ENCODE peak calls at places on chromosomes 1 and 21, in four cellular contexts. One of them, this sample, is unnamed.
A peak's percentile ranks its signal among the peaks of the same experiment; 100 is the strongest.

GRCh38 chr1:4323309-4323708 is 331.1 kb upstream of the AJAP1 start:
- DNase-seq in GM12878: no peak
- DNase-seq in HepG2: no peak
- DNase-seq in K562: no peak
- DNase-seq in this sample: no peak

GRCh38 chr1:179144621-179145020 is 62.8 kb downstream of the TOR3A start:
- DNase-seq in GM12878: no peak
- DNase-seq in HepG2: no peak
- DNase-seq in K562: no peak
- DNase-seq in this sample: no peak

GRCh38 chr1:15786581-15786980 is 20.9 kb downstream of the UQCRHL start:
- DNase-seq in K562: no peak
- DNase-seq in GM12878: no peak
- DNase-seq in HepG2: no peak
- DNase-seq in this sample: no peak

GRCh38 chr1:113905435-113905861 is 322 bp downstream of the DCLRE1B start:
- DNase-seq in GM12878: no peak
- DNase-seq in K562: peak; percentile 56
- DNase-seq in HepG2: peak; percentile 15
- DNase-seq in this sample: peak; percentile 73

GRCh38 chr21:39022901-39023693 is 160.2 kb downstream of the PSMG1 start:
- DNase-seq in GM12878: no peak
- DNase-seq in K562: peak; percentile 26
- DNase-seq in HepG2: peak; percentile 37
- DNase-seq in this sample: no peak

GRCh38 chr1:218480137-218480536 is 135.0 kb downstream of the TGFB2 start:
- DNase-seq in K562: no peak
- DNase-seq in HepG2: no peak
- DNase-seq in GM12878: no peak
- DNase-seq in this sample: no peak

GRCh38 chr21:25931791-25932190 is 197.0 kb downstream of the GABPA start:
- DNase-seq in HepG2: no peak
- DNase-seq in K562: no peak
- DNase-seq in GM12878: no peak
- DNase-seq in this sample: no peak

GRCh38 chr1:76330993-76331603 is 256.6 kb downstream of the ST6GALNAC3 start:
- DNase-seq in GM12878: no peak
- DNase-seq in HepG2: peak; percentile 18
- DNase-seq in K562: peak; percentile 43
- DNase-seq in this sample: peak; percentile 36

GRCh38 chr1:89800718-89801117 is 20.1 kb upstream of the LRRC8D start:
- DNase-seq in GM12878: no peak
- DNase-seq in K562: no peak
- DNase-seq in HepG2: no peak
- DNase-seq in this sample: no peak

GRCh38 chr1:209617047-209617673 is 33.6 kb downstream of the CAMK1G start:
- DNase-seq in K562: no peak
- DNase-seq in HepG2: no peak
- DNase-seq in GM12878: no peak
- DNase-seq in this sample: no peak

GRCh38 chr1:39635205-39635870 is 4.1 kb downstream of the HEYL start:
- DNase-seq in K562: no peak
- DNase-seq in HepG2: no peak
- DNase-seq in GM12878: no peak
- DNase-seq in this sample: no peak

GRCh38 chr1:113930499-113931161 is 1.5 kb downstream of the HIPK1 start:
- DNase-seq in HepG2: peak; percentile 20
- DNase-seq in GM12878: no peak
- DNase-seq in K562: peak; percentile 79
- DNase-seq in this sample: no peak

GRCh38 chr1:21570528-21570875 is 61.3 kb downstream of the ALPL start:
- DNase-seq in HepG2: no peak
- DNase-seq in K562: no peak
- DNase-seq in GM12878: no peak
- DNase-seq in this sample: no peak

GRCh38 chr1:32684167-32684811 is 18.3 kb downstream of the SYNC start:
- DNase-seq in K562: no peak
- DNase-seq in HepG2: no peak
- DNase-seq in GM12878: no peak
- DNase-seq in this sample: no peak

GRCh38 chr1:91781916-91782622 is 103.9 kb downstream of the TGFBR3 start:
- DNase-seq in K562: no peak
- DNase-seq in GM12878: no peak
- DNase-seq in HepG2: no peak
- DNase-seq in this sample: no peak

GRCh38 chr1:211133841-211134669 is at the start of gene KCNH1:
- DNase-seq in HepG2: peak; percentile 62
- DNase-seq in GM12878: peak; percentile 7
- DNase-seq in K562: peak; percentile 91
- DNase-seq in this sample: peak; percentile 92

DNA sequence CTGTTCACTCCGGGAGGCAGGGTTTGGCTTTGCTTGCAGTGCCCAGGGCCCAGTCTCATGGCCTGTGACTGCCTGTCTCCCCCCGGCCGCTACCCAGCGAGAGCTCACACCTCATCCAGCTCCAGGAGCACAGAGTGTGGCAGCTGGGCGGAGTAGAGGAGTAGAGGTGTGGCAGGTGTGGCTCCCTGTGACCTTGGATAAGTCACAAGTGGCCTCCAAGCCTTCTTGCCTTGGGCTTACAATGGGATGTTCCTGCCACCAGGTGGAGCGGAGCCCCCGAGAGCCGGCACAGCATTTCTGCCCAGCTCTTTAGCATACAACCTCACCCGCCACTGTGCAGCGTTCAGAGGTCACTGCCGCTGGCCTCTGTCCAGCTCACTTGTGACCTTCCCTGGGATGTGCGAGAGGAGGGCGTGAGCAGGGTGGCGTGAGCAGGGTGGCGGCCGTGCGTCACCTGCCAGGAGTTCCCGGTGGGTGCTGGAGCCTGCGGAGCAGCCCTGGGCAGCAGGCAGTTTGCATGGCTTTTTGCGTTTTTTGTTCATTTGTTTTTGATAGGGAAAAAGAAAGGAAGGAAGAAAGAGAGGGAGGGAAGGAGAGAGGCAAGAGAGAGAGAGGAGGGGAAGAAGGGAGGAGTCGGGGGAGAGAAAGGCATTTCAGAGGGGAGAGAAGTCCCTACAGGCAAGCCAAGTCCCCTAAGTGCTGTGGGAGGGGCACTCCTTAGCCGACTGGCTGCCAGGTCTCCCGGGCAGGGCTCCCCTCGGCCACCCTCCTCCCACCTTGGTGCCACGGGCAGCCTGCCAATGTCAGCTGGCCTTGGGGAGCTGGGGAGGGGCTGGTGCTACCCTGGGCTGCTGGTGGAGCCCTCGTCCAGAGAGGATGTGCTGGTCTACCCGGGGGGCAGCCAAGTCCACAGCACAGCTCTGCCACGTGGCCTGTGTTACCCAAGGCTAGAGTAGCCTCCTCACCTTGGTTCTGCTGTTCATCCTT is 42.6 kb downstream of the CRYAA start:
- DNase-seq in HepG2: peak; percentile 90
- DNase-seq in GM12878: no peak
- DNase-seq in K562: no peak
- DNase-seq in this sample: peak; percentile 67
- TF ChIP-seq USF2 in HepG2: no peak
- TF ChIP-seq USF2 in GM12878: no peak
- TF ChIP-seq USF2 in K562: no peak
- TF ChIP-seq USF2 in this sample: no peak

GRCh38 chr1:60281360-60281932 is 207.9 kb upstream of the C1orf87 start:
- DNase-seq in GM12878: peak; percentile 1
- DNase-seq in K562: peak; percentile 54
- DNase-seq in HepG2: peak; percentile 52
- DNase-seq in this sample: peak; percentile 72
- TF ChIP-seq CREM in GM12878: no peak
- TF ChIP-seq CREM in K562: no peak
- TF ChIP-seq CREM in HepG2: no peak
- TF ChIP-seq CREM in this sample: no peak

GRCh38 chr1:27879374-27880082 is 7.2 kb downstream of the THEMIS2 start:
- DNase-seq in HepG2: no peak
- DNase-seq in GM12878: no peak
- DNase-seq in K562: no peak
- DNase-seq in this sample: no peak
- TF ChIP-seq ETV6 in HepG2: no peak
- TF ChIP-seq ETV6 in GM12878: no peak
- TF ChIP-seq ETV6 in K562: no peak
- TF ChIP-seq ETV6 in this sample: no peak

GRCh38 chr1:181079920-181080319 is 8.6 kb upstream of the IER5 start:
- DNase-seq in GM12878: no peak
- DNase-seq in K562: no peak
- DNase-seq in HepG2: no peak
- DNase-seq in this sample: no peak

GRCh38 chr1:181076852-181077251 is 11.6 kb upstream of the IER5 start:
- DNase-seq in HepG2: no peak
- DNase-seq in K562: no peak
- DNase-seq in GM12878: no peak
- DNase-seq in this sample: no peak

GRCh38 chr1:181075727-181076350 is 12.7 kb upstream of the IER5 start:
- DNase-seq in K562: no peak
- DNase-seq in HepG2: no peak
- DNase-seq in GM12878: no peak
- DNase-seq in this sample: no peak

GRCh38 chr1:181079382-181079781 is 9.1 kb upstream of the IER5 start:
- DNase-seq in GM12878: no peak
- DNase-seq in K562: no peak
- DNase-seq in HepG2: no peak
- DNase-seq in this sample: no peak

DNA sequence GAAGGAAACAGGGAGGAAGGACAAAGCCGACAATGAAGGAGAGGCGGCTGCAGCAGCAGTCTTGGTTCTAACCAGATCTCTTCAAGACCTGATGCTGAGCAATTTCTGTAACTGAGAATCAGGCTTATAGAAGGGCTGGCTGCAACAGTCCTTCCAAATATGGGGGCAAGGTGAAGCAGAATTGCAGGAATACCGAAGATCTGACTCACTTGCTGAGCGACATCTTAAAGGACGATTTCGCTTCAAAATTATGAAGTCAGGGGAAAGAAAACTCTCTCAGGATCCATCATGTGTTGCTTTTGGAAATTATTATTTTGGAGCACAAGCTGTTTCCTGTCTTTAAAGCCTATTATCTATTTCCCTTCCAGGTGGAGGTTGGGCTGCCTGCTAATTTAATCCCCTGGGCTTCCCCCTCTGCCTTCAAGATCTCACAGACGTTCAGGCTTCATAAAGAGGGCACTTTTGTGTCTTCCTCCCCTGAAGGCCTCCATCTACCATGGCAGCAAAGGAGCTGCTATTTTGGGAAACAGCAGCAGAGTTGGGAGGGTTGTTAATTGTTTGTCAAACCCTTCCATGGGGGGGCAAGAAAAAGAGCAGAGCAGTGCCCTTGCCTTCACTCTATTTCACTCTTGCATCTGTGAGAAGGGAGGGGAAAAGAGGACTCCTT is 10.8 kb upstream of the IER5 start:
- DNase-seq in K562: no peak
- DNase-seq in GM12878: no peak
- DNase-seq in HepG2: no peak
- DNase-seq in this sample: no peak
- TF ChIP-seq USF2 in K562: no peak
- TF ChIP-seq USF2 in GM12878: no peak
- TF ChIP-seq USF2 in HepG2: no peak
- TF ChIP-seq USF2 in this sample: no peak

GRCh38 chr1:43651188-43651587 is 1.2 kb downstream of the KDM4A start:
- DNase-seq in K562: peak; percentile 30
- DNase-seq in GM12878: no peak
- DNase-seq in HepG2: no peak
- DNase-seq in this sample: no peak

GRCh38 chr1:43653339-43653738 is 3.4 kb downstream of the KDM4A start:
- DNase-seq in GM12878: peak; percentile 16
- DNase-seq in HepG2: no peak
- DNase-seq in K562: peak; percentile 47
- DNase-seq in this sample: peak; percentile 62

GRCh38 chr1:43651922-43652321 is 2.0 kb downstream of the KDM4A start:
- DNase-seq in HepG2: no peak
- DNase-seq in GM12878: no peak
- DNase-seq in K562: no peak
- DNase-seq in this sample: no peak

GRCh38 chr1:43655953-43656352 is 6.0 kb downstream of the KDM4A start:
- DNase-seq in HepG2: no peak
- DNase-seq in GM12878: no peak
- DNase-seq in K562: no peak
- DNase-seq in this sample: no peak

DNA sequence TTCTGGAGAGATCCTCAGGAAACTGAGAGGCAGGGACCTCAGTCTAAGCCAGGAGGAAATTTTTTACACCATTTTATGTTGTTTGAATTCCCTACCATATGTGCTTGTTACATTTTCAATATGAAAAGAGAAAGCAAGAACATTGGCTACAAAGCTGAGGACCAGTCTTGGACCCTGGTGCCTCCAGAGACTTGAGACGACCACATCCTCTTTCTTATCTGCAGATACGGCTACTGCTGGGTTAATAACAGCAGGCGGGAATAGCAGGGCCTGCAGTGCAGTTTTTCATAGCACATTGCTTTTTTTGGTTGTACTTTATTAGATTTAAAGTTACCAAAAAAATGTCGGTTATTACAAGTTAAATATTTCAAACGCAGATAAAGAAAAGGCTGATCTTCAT is 3.9 kb downstream of the KDM4A start:
- DNase-seq in HepG2: no peak
- DNase-seq in K562: no peak
- DNase-seq in GM12878: peak; percentile 48
- DNase-seq in this sample: no peak
- TF ChIP-seq CREM in HepG2: no peak
- TF ChIP-seq CREM in K562: no peak
- TF ChIP-seq CREM in GM12878: no peak
- TF ChIP-seq CREM in this sample: no peak

This sample was measured in WTC11.